ENCODE peak calls at places on chromosome 1, in nine cellular contexts. A is breast epithelium; T is thyroid gland; H is tibial artery; N is dorsolateral prefrontal cortex; L is SJSA1; E is heart right ventricle; X is HFF-Myc; S is effector memory CD4-positive, alpha-beta T cell. U is an unnamed sample.

GRCh38 chr1:234598974-234599616 is 10.9 kb downstream of the IRF2BP2 start:
- DNase-seq in A (no peak), T (peak), H (peak), N (no peak), L (no peak), E (no peak), X (no peak), S (no peak), U (peak)

GRCh38 chr1:227417622-227418245 is 99.4 kb upstream of the CDC42BPA start:
- DNase-seq in A (no peak), T (no peak), H (no peak), N (no peak), L (no peak), E (no peak), X (no peak), S (no peak), U (no peak)

GRCh38 chr1:170586321-170586855 is 54.4 kb downstream of the GORAB start:
- DNase-seq in A (no peak), T (peak), H (peak), N (peak), L (no peak), E (no peak), X (no peak), S (no peak), U (peak)

GRCh38 chr1:235940282-235940681 is 73.6 kb upstream of the LYST start:
- DNase-seq in A (no peak), T (no peak), H (no peak), N (no peak), L (no peak), E (no peak), X (no peak), S (no peak), U (no peak)

GRCh38 chr1:12125422-12126355 is 41.1 kb upstream of the TNFRSF1B start:
- DNase-seq in A (no peak), T (no peak), H (peak), N (no peak), L (no peak), E (peak), X (no peak), S (no peak), U (no peak)

GRCh38 chr1:198890531-198890930 is 251.7 kb downstream of the PTPRC start:
- DNase-seq in A (no peak), T (no peak), H (no peak), N (no peak), L (peak), E (no peak), X (no peak), S (no peak), U (peak)

GRCh38 chr1:48552420-48552819 is 80.4 kb upstream of the SPATA6 start:
- DNase-seq in A (no peak), T (no peak), H (no peak), N (peak), L (no peak), E (no peak), X (no peak), S (no peak), U (peak)

GRCh38 chr1:70667771-70668170 is 256.7 kb downstream of the CTH start:
- DNase-seq in A (no peak), T (no peak), H (no peak), N (no peak), L (no peak), E (no peak), X (no peak), S (no peak), U (no peak)

GRCh38 chr1:162108426-162108825 is 38.9 kb downstream of the NOS1AP start:
- DNase-seq in A (no peak), T (no peak), H (no peak), N (no peak), L (no peak), E (no peak), X (no peak), S (no peak), U (peak)

GRCh38 chr1:38266197-38266520 is 219.6 kb upstream of the POU3F1 start:
- DNase-seq in A (no peak), T (no peak), H (no peak), N (no peak), L (no peak), E (no peak), X (no peak), S (no peak), U (no peak)

GRCh38 chr1:183694035-183694434 is 40.9 kb upstream of the APOBEC4 start:
- DNase-seq in A (no peak), T (no peak), H (no peak), N (no peak), L (no peak), E (peak), X (no peak), S (no peak), U (no peak)

GRCh38 chr1:208122612-208123358 is 121.4 kb downstream of the PLXNA2 start:
- DNase-seq in A (no peak), T (no peak), H (no peak), N (no peak), L (no peak), E (no peak), X (no peak), S (no peak), U (no peak)

GRCh38 chr1:154178856-154179811 is 12.8 kb downstream of the TPM3 start:
- DNase-seq in A (no peak), T (no peak), H (no peak), N (no peak), L (no peak), E (no peak), X (no peak), S (no peak), U (no peak)

GRCh38 chr1:186155594-186155993 is 219.5 kb downstream of the TPR start:
- DNase-seq in A (no peak), T (no peak), H (no peak), N (no peak), L (peak), E (peak), X (peak), S (no peak), U (peak)

GRCh38 chr1:28185071-28185470 is 8.6 kb upstream of the PTAFR start:
- DNase-seq in A (no peak), T (no peak), H (no peak), N (no peak), L (no peak), E (no peak), X (no peak), S (no peak), U (no peak)

GRCh38 chr1:2528966-2529750 is 905 bp downstream of the HES5 start:
- DNase-seq in A (no peak), T (peak), H (peak), N (no peak), L (no peak), E (no peak), X (no peak), S (no peak), U (no peak)

GRCh38 chr1:209742409-209743144 is 13.3 kb upstream of the TRAF3IP3 start:
- DNase-seq in A (no peak), T (no peak), H (no peak), N (peak), L (no peak), E (no peak), X (no peak), S (no peak), U (peak)

GRCh38 chr1:219927956-219928790 is at the start of gene SLC30A10:
- DNase-seq in A (no peak), T (peak), H (no peak), N (peak), L (no peak), E (peak), X (no peak), S (no peak), U (peak)

GRCh38 chr1:179779645-179780272 is 36.7 kb downstream of the FAM163A start:
- DNase-seq in A (no peak), T (peak), H (no peak), N (no peak), L (no peak), E (peak), X (no peak), S (no peak), U (peak)

GRCh38 chr1:206684003-206684402 is 702 bp upstream of the MAPKAPK2 start:
- DNase-seq in A (no peak), T (no peak), H (no peak), N (no peak), L (no peak), E (no peak), X (no peak), S (no peak), U (no peak)

GRCh38 chr1:5622412-5622811 is 369.8 kb downstream of the NPHP4 start:
- DNase-seq in A (no peak), T (no peak), H (no peak), N (no peak), L (no peak), E (no peak), X (no peak), S (no peak), U (no peak)

GRCh38 chr1:167221804-167222610 is 1.3 kb downstream of the POU2F1 start:
- DNase-seq in A (peak), T (peak), H (peak), N (peak), L (peak), E (peak), X (peak), S (peak), U (peak)

GRCh38 chr1:14055442-14056225 is 355.6 kb downstream of the PRDM2 start:
- DNase-seq in A (no peak), T (no peak), H (no peak), N (no peak), L (no peak), E (no peak), X (no peak), S (no peak), U (no peak)

GRCh38 chr1:40096646-40096976 is 441 bp downstream of the PPT1 start:
- DNase-seq in A (no peak), T (no peak), H (no peak), N (no peak), L (no peak), E (no peak), X (no peak), S (no peak), U (no peak)

GRCh38 chr1:173190101-173190895 is 16.8 kb downstream of the TNFSF4 start:
- DNase-seq in A (peak), T (peak), H (peak), N (peak), L (peak), E (peak), X (peak), S (no peak), U (peak)

GRCh38 chr1:910311-910880 is 13.3 kb upstream of the SAMD11 start:
- DNase-seq in A (peak), T (no peak), H (no peak), N (no peak), L (peak), E (no peak), X (no peak), S (no peak), U (no peak)

GRCh38 chr1:25541425-25541824 is 2.0 kb upstream of the LDLRAP1 start:
- DNase-seq in A (no peak), T (no peak), H (no peak), N (no peak), L (no peak), E (no peak), X (no peak), S (no peak), U (no peak)

GRCh38 chr1:9010781-9011323 is 15.4 kb downstream of the SLC2A7 start:
- DNase-seq in A (no peak), T (peak), H (peak), N (no peak), L (no peak), E (peak), X (no peak), S (no peak), U (no peak)

GRCh38 chr1:53108646-53109580 is 33.5 kb downstream of the SLC1A7 start:
- DNase-seq in A (no peak), T (no peak), H (no peak), N (no peak), L (peak), E (no peak), X (no peak), S (no peak), U (no peak)

GRCh38 chr1:53104289-53104913 is 38.0 kb downstream of the SLC1A7 start:
- DNase-seq in A (no peak), T (no peak), H (no peak), N (no peak), L (no peak), E (no peak), X (no peak), S (no peak), U (peak)

GRCh38 chr1:53107570-53108322 is 34.7 kb downstream of the SLC1A7 start:
- DNase-seq in A (no peak), T (no peak), H (no peak), N (no peak), L (peak), E (no peak), X (peak), S (no peak), U (peak)

GRCh38 chr1:53110370-53111072 is 31.9 kb downstream of the SLC1A7 start:
- DNase-seq in A (no peak), T (no peak), H (no peak), N (no peak), L (no peak), E (no peak), X (peak), S (no peak), U (no peak)

GRCh38 chr1:53107090-53107489 is 35.3 kb downstream of the SLC1A7 start:
- DNase-seq in A (no peak), T (no peak), H (no peak), N (no peak), L (no peak), E (no peak), X (no peak), S (no peak), U (no peak)
- H3K4me3 ChIP-seq in A (no peak), T (no peak), H (no peak), N (no peak), L (no peak), E (no peak), X (no peak), S (no peak), U (no peak)

GRCh38 chr1:78843111-78843908 is 163.2 kb downstream of the ADGRL4 start:
- DNase-seq in A (no peak), T (no peak), H (no peak), N (no peak), L (peak), E (no peak), X (peak), S (no peak), U (peak)

GRCh38 chr1:78836736-78837135 is 169.8 kb downstream of the ADGRL4 start:
- DNase-seq in A (no peak), T (no peak), H (no peak), N (no peak), L (no peak), E (no peak), X (no peak), S (no peak), U (peak)

GRCh38 chr1:78839704-78840277 is 166.7 kb downstream of the ADGRL4 start:
- DNase-seq in A (no peak), T (peak), H (no peak), N (peak), L (peak), E (peak), X (no peak), S (no peak), U (peak)

GRCh38 chr1:78840447-78841251 is 165.9 kb downstream of the ADGRL4 start:
- DNase-seq in A (no peak), T (peak), H (no peak), N (no peak), L (peak), E (peak), X (no peak), S (no peak), U (peak)
- H3K4me3 ChIP-seq in A (no peak), T (no peak), H (no peak), N (no peak), L (no peak), E (no peak), X (no peak), S (no peak), U (peak)

GRCh38 chr1:117371436-117372151 is 4.3 kb downstream of the MAN1A2 start:
- DNase-seq in A (no peak), T (no peak), H (no peak), N (no peak), L (no peak), E (no peak), X (no peak), S (no peak), U (peak)

GRCh38 chr1:117370509-117370908 is 3.3 kb downstream of the MAN1A2 start:
- DNase-seq in A (no peak), T (no peak), H (no peak), N (no peak), L (no peak), E (no peak), X (no peak), S (no peak), U (no peak)

GRCh38 chr1:117367769-117368059 is 465 bp downstream of the MAN1A2 start:
- DNase-seq in A (no peak), T (no peak), H (no peak), N (no peak), L (no peak), E (no peak), X (no peak), S (peak), U (no peak)

GRCh38 chr1:117368116-117369108 is 1.2 kb downstream of the MAN1A2 start:
- DNase-seq in A (no peak), T (peak), H (no peak), N (no peak), L (peak), E (no peak), X (no peak), S (no peak), U (no peak)

DNA sequence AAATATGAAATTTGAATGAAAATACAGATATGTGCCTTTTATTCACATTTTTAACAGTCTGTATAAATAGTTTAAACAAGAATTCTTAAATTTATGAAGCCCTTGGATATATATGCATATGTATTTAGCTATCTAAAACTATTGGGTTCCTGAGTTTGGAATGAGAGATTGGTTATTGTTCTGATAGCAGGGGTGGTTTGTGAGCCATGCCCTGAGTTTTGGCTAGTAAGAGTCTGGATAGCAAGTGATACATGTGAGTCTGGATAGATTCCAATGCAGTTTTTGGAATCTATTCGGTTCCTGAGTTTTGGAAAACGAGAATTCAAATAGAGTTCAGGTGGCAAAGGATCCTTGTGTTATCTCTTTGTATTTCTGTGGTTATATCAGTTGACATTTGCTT is 2.8 kb downstream of the MAN1A2 start:
- DNase-seq in A (no peak), T (no peak), H (no peak), N (no peak), L (no peak), E (no peak), X (no peak), S (no peak), U (no peak)
- H3K4me3 ChIP-seq in A (peak), T (no peak), H (peak), N (peak), L (no peak), E (peak), X (peak), S (peak), U (peak)

GRCh38 chr1:201774983-201775344 is 54.0 kb upstream of the IPO9 start:
- DNase-seq in A (no peak), T (no peak), H (no peak), N (no peak), L (no peak), E (no peak), X (no peak), S (no peak), U (no peak)
- H3K4me3 ChIP-seq in A (no peak), T (no peak), H (no peak), N (no peak), L (no peak), E (no peak), X (no peak), S (no peak), U (no peak)

DNA sequence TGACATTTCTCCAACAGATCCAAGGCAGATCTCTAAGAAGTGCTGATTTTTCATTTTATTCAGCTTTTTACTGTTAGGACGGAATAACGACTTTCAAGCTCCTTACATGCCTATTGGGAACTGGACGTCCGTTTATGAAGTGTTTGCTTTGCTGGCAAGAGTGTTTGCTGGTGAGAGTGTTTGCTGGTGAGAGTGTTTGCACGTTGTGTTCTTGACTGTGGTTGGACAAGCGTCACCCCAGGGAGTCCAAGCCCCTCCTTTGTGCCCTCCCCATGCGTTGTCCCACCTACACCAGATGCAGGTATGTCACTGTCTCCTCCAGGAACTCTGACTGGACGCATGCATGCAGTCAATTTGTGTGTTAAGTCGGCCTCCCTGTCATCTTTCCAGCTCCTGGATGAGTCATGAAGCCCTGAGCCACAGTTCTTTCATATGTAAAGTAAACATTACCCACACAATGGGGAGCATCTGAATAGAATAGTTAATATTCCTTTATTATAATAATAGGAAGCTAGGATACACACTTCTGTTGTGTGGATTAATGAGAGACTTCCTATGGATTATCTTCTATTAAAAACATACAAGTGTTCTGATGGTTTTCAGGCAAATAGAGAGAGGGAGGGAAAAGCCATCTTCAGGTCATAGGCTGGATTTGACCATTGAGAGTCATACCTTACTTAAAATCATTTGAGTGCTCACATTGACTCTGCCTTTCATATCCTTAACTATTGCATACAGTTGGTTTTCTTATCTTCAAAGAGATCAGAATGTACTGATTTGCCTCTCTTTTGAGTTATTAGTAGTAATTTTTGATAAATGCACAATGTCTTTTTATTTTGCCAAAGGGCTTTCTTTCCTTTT is 119.2 kb downstream of the GALNT2 start:
- DNase-seq in A (peak), T (peak), H (no peak), N (no peak), L (peak), E (no peak), X (peak), S (no peak), U (peak)
- H3K4me3 ChIP-seq in A (no peak), T (no peak), H (no peak), N (no peak), L (no peak), E (no peak), X (no peak), S (no peak), U (no peak)

DNA sequence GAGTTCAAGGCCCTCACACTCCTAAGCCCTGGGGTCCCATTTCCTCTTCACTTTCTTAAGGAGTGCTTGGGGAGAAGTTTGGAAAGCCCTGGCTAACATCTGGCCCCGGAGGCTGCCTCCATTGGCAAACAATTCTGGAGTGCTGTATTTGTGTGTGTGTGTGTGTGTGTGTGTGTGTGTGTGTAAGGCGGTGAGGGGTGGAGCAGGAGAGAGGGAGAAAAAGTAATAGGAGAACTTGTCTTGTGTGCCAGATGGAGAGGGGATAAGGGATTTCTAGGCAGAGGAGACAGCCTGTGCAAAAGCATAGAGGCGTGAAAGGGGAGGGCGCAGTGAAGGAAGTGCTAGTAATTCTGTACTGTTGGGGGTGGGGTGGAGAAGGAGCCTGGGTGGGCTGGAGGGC is 609 bp upstream of the TRIM62 start:
- DNase-seq in A (no peak), T (peak), H (no peak), N (no peak), L (no peak), E (peak), X (peak), S (no peak), U (peak)
- H3K4me3 ChIP-seq in A (peak), T (no peak), H (peak), N (peak), L (peak), E (peak), X (peak), S (peak), U (peak)

U was measured in fibroblast of pulmonary artery.